ENCODE peak calls at places on chromosomes 5 and 9, in six cellular contexts. I is neural progenitor cell, O is psoas muscle, X is esophagus muscularis mucosa, R is HAP-1, C is Panc1. H is an unnamed sample.
A peak's percentile ranks its signal among the peaks of the same experiment; 100 is the strongest.

GRCh38 chr5:95727764-95728191 is 3.4 kb upstream of the RHOBTB3 start:
- DNase-seq in O (no peak), C (no peak), R (no peak), X (no peak), I (no peak), H (no peak)

GRCh38 chr9:76198336-76198735 is 195.9 kb downstream of the RFK start:
- DNase-seq in R (no peak), C (no peak), O (no peak), X (no peak), I (no peak), H (no peak)

GRCh38 chr5:143037071-143037470 is 266.9 kb downstream of the ARHGAP26 start:
- DNase-seq in R (no peak), I (peak; percentile 55), X (no peak), C (no peak), O (no peak), H (no peak)

GRCh38 chr9:29575219-29575618 is 2001.9 kb upstream of the C9orf72 start:
- DNase-seq in R (no peak), I (no peak), O (no peak), X (no peak), C (no peak), H (no peak)

GRCh38 chr5:18314192-18314778 is 680.0 kb downstream of the TAF11L14 start:
- DNase-seq in I (peak; percentile 26), R (peak; percentile 23), X (no peak), C (peak; percentile 30), O (no peak), H (no peak)

GRCh38 chr9:116701940-116702642 is 15.0 kb downstream of the TRIM32 start:
- DNase-seq in I (no peak), O (no peak), R (no peak), X (no peak), C (no peak), H (no peak)

GRCh38 chr5:21613971-21614488 is 1239.1 kb downstream of the CDH12 start:
- DNase-seq in R (peak; percentile 70), O (no peak), I (peak; percentile 43), X (no peak), C (no peak), H (no peak)

GRCh38 chr9:16743375-16743774 is 127.1 kb downstream of the BNC2 start:
- DNase-seq in X (no peak), O (no peak), R (no peak), C (no peak), I (no peak), H (no peak)

GRCh38 chr9:81666123-81666522 is 23.2 kb downstream of the TLE1 start:
- DNase-seq in I (no peak), C (no peak), X (no peak), O (no peak), R (no peak), H (no peak)

GRCh38 chr5:16135506-16135905 is 44.1 kb downstream of the MARCHF11 start:
- DNase-seq in I (no peak), O (no peak), C (no peak), X (no peak), R (no peak), H (no peak)

GRCh38 chr5:116068028-116068632 is 16.7 kb upstream of the COMMD10 start:
- DNase-seq in O (no peak), X (no peak), I (peak; percentile 68), C (no peak), R (peak; percentile 50), H (peak; percentile 66)

GRCh38 chr5:1840741-1841521 is 39.7 kb downstream of the NDUFS6 start:
- DNase-seq in O (no peak), C (no peak), I (peak; percentile 84), X (no peak), R (no peak), H (no peak)

GRCh38 chr9:135079676-135080075 is 7.8 kb upstream of the OLFM1 start:
- DNase-seq in R (no peak), O (no peak), I (no peak), C (no peak), X (no peak), H (no peak)

GRCh38 chr5:132277971-132278964 is 15.9 kb upstream of the SLC22A4 start:
- DNase-seq in O (no peak), C (no peak), X (no peak), I (peak; percentile 27), R (no peak), H (no peak)

GRCh38 chr5:89034588-89034987 is 151.6 kb upstream of the MEF2C start:
- DNase-seq in X (no peak), R (no peak), C (peak; percentile 53), O (no peak), I (no peak), H (no peak)

GRCh38 chr9:134930404-134930803 is 12.7 kb upstream of the FCN1 start:
- DNase-seq in R (no peak), O (no peak), X (no peak), C (no peak), I (no peak), H (no peak)

GRCh38 chr5:150948539-150948938 is 43.8 kb upstream of the ZNF300 start:
- DNase-seq in O (no peak), R (no peak), I (no peak), X (no peak), C (no peak), H (no peak)

GRCh38 chr9:121286688-121286972 is 18.7 kb downstream of the GSN start:
- DNase-seq in X (no peak), I (no peak), O (no peak), R (no peak), C (no peak), H (no peak)
- H3K4me3 ChIP-seq in X (peak overlapping the region; percentile 35), I (peak overlapping the region; percentile 16), O (peak overlapping the region; percentile 57), R (no peak overlapping the region), C (peak overlapping the region; percentile 18), H (peak overlapping the region; percentile 56)

DNA sequence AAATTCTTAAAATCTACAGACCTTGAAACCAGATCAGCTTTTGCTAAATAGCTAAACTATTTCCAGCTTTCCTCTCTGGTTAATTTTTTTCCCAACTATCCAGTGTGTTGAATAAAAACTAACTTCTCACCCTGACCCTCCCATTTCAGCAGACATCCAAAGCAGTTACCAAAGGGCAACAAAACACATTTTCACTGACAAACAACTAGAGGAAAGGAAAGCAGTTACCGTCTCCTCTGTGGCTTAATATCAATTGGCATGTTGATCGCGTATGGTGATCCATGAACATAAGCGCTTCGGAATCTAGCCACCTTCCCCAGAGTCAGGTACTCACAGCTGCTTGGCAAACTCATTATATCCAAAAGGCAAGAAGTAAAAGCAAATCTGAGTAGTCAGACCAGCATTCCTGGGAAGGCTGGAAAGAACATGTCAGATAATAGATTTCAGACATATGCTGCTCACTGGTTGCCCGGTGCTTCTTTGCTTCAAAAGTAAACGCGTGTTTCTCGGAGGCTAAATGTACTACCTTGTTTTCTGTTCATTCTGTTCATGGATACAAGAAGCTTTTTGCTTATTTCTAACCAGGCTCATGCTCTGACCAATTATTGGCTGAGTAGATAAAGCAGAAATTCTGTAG is 463.3 kb downstream of the PDE4D start:
- DNase-seq in R (no peak), I (no peak), X (no peak), C (no peak), O (no peak), H (no peak)
- H3K4me3 ChIP-seq in R (no peak overlapping the region), I (no peak overlapping the region), X (no peak overlapping the region), C (no peak overlapping the region), O (no peak overlapping the region), H (no peak overlapping the region)

GRCh38 chr9:79975471-79976316 is 403.9 kb downstream of the TLE4 start:
- DNase-seq in R (peak; percentile 63), I (peak; percentile 71), X (no peak), C (no peak), O (peak; percentile 25), H (no peak)

GRCh38 chr9:79976501-79977444 is 405.0 kb downstream of the TLE4 start:
- DNase-seq in O (peak; percentile 22), I (peak; percentile 59), C (no peak), X (no peak), R (peak; percentile 73), H (no peak)

GRCh38 chr9:79977510-79978197 is 405.9 kb downstream of the TLE4 start:
- DNase-seq in O (no peak), R (no peak), I (no peak), C (no peak), X (no peak), H (no peak)

GRCh38 chr9:79973627-79974026 is 401.9 kb downstream of the TLE4 start:
- DNase-seq in O (no peak), R (no peak), X (no peak), I (no peak), C (no peak), H (no peak)

DNA sequence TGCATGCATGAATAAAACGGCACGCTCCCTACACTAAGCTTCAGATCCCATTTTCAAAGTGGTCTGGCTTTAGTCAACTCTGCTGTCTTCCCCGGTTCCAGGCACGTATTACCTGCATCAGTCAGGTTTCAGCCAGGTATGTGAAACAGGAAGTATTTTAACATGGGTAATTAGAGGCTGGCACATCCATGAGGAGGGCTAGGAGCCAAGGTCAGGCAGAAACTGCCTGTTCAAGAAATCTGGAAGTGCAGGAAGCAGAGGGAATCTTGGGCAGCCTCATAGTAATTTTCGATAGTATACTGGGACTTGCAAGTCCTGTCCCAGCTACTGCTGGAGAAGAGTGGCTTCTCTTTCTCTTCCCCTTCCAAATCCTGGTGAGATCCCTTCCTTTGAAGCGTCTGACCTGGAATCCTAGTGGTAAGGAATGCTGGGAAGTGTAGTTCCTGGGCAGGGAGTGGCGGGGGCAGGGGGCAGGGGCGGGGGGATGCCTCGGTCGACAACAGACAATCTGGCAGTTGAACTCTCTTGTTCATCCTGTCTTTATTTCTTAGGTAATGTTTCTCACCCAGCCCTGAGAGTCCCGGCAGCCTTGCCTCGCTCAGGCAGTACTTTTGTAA is 403.1 kb downstream of the TLE4 start:
- DNase-seq in X (no peak), O (no peak), R (no peak), C (no peak), I (peak; percentile 59), H (no peak)
- H3K4me3 ChIP-seq in X (no peak overlapping the region), O (peak overlapping the region; percentile 23), R (no peak overlapping the region), C (no peak overlapping the region), I (no peak overlapping the region), H (no peak overlapping the region)

DNA sequence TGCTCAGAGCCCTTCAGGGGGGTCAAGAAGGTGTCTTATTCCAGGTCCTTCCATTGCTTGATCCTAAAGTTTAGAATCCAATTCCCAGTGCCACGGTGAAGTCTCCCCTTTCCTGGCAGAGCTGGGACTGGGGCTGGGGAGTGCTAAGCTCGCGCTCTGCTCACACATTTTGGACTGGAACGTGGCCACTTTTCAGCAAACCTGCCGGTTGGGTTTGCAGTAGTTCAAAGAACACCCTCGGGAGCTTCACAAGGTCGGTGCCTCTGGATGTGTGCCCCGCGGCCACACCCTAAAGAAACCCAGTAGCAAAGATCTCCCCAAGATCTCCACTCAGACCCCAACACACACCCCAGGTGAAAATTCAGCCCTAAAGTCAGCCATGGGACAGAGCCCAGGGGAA is at the start of gene C9orf152:
- DNase-seq in X (no peak), O (no peak), R (no peak), I (no peak), C (no peak), H (no peak)
- H3K4me3 ChIP-seq in X (no peak within 1 kb of the TSS), O (no peak within 1 kb of the TSS), R (no peak within 1 kb of the TSS), I (no peak within 1 kb of the TSS), C (no peak within 1 kb of the TSS), H (no peak within 1 kb of the TSS)

GRCh38 chr5:140713562-140714094 is 13.4 kb downstream of the ZMAT2 start:
- DNase-seq in X (no peak), I (no peak), R (no peak), O (no peak), C (no peak), H (no peak)

GRCh38 chr5:140718266-140718592 is 18.0 kb downstream of the ZMAT2 start:
- DNase-seq in X (peak; percentile 47), R (no peak), I (no peak), O (no peak), C (no peak), H (no peak)
- H3K4me3 ChIP-seq in X (no peak overlapping the region), R (peak overlapping the region; percentile 2), I (no peak overlapping the region), O (no peak overlapping the region), C (peak overlapping the region; percentile 72), H (no peak overlapping the region)

GRCh38 chr5:181166812-181167733 is 19.7 kb downstream of the OR2V2 start:
- DNase-seq in X (no peak), C (no peak), I (no peak), R (peak; percentile 23), O (no peak), H (no peak)
- H3K4me3 ChIP-seq in X (no peak overlapping the region), C (no peak overlapping the region), I (no peak overlapping the region), R (no peak overlapping the region), O (no peak overlapping the region), H (peak overlapping the region; percentile 85)

H was measured in SK-N-MC.